ENCODE peak calls at places on chromosome 2, in nine cellular contexts. H is glomerular endothelial cell; N is activated naive CD8-positive, alpha-beta T cell treated with anti-CD3 and anti-CD28 coated beads, Interleukin-2, amount 10 ng/mL, durations not matched to agents 7 days and 5 days; K is OCI-LY7; O is activated CD4-positive, alpha-beta T cell treated with anti-CD3 and anti-CD28 coated beads, Interleukin-2, amount 50 U/mL, for 1 hour; Q is T-helper 9 cell; X is EL; G is 8988T; P is Calu3. M is an unnamed sample.

GRCh38 chr2:234960091-234961088 is 8.6 kb downstream of the SH3BP4 start:
- DNase-seq in N (no peak), X (peak), O (no peak), Q (no peak), G (no peak), H (no peak), K (no peak), P (no peak), M (no peak)

GRCh38 chr2:62330959-62331358 is 135.0 kb downstream of the B3GNT2 start:
- DNase-seq in P (no peak), Q (no peak), X (no peak), K (no peak), O (no peak), G (no peak), N (no peak), H (no peak), M (no peak)

GRCh38 chr2:875687-876615 is 74.7 kb upstream of the SNTG2 start:
- DNase-seq in X (no peak), K (no peak), Q (no peak), P (no peak), G (no peak), O (no peak), N (no peak), H (no peak), M (no peak)

GRCh38 chr2:72779495-72779894 is 46.3 kb downstream of the EXOC6B start:
- DNase-seq in N (no peak), P (no peak), K (no peak), Q (no peak), G (no peak), X (no peak), H (no peak), O (no peak), M (no peak)

GRCh38 chr2:28231110-28231621 is 161.5 kb upstream of the FOSL2 start:
- DNase-seq in G (no peak), H (no peak), N (no peak), X (peak), O (no peak), K (no peak), P (no peak), Q (no peak), M (peak)

GRCh38 chr2:95799892-95800291 is 191.7 kb downstream of the ANKRD36C start:
- DNase-seq in P (no peak), G (no peak), X (no peak), Q (no peak), H (no peak), N (no peak), K (no peak), O (no peak), M (no peak)

GRCh38 chr2:233240897-233241296 is 10.6 kb upstream of the ATG16L1 start:
- DNase-seq in G (no peak), O (no peak), X (no peak), P (no peak), K (peak), N (no peak), H (no peak), Q (no peak), M (no peak)

GRCh38 chr2:7057865-7058400 is 140.7 kb downstream of the RNF144A start:
- DNase-seq in G (no peak), K (peak), O (no peak), Q (no peak), X (no peak), N (no peak), P (no peak), H (no peak), M (no peak)

GRCh38 chr2:237665713-237666143 is 38.3 kb downstream of the LRRFIP1 start:
- DNase-seq in N (no peak), G (no peak), Q (no peak), H (no peak), X (no peak), O (no peak), P (no peak), K (peak), M (no peak)

GRCh38 chr2:127293386-127293757 is 572 bp downstream of the ERCC3 start:
- DNase-seq in Q (peak), O (peak), P (no peak), G (no peak), H (no peak), X (peak), N (no peak), K (no peak), M (peak)